ENCODE peak calls at places on chromosomes 5 and 9, in eight cellular contexts. J, X, P, K, S, N, Q and O are unnamed samples.

GRCh38 chr5:14118551-14119320 is 24.4 kb upstream of the TRIO start:
- DNase-seq in N (no peak), P (no peak), J (no peak), K (peak), X (no peak), S (no peak), Q (peak), O (no peak)

GRCh38 chr5:71905804-71906711 is 187.0 kb downstream of the CARTPT start:
- DNase-seq in K (no peak), Q (no peak), J (no peak), X (no peak), P (no peak), N (peak), S (no peak), O (no peak)

GRCh38 chr5:108255468-108255867 is 126.4 kb downstream of the FBXL17 start:
- DNase-seq in S (no peak), J (no peak), X (no peak), Q (no peak), K (no peak), P (no peak), N (no peak), O (no peak)

GRCh38 chr9:127721391-127721821 is 5.5 kb downstream of the TTC16 start:
- DNase-seq in K (no peak), J (peak), Q (no peak), N (no peak), X (no peak), P (no peak), S (no peak), O (no peak)

GRCh38 chr5:176530983-176531901 is 6.0 kb downstream of the RNF44 start:
- DNase-seq in K (no peak), J (no peak), P (peak), X (no peak), Q (no peak), N (no peak), S (no peak), O (no peak)

GRCh38 chr5:58201922-58202648 is 257.8 kb downstream of the PLK2 start:
- DNase-seq in Q (no peak), X (peak), K (no peak), J (peak), P (no peak), N (no peak), S (no peak), O (no peak)

GRCh38 chr5:2269656-2270055 is 386.9 kb upstream of the IRX4 start:
- DNase-seq in Q (no peak), N (no peak), K (no peak), X (no peak), S (no peak), P (peak), J (no peak), O (no peak)

GRCh38 chr9:126459546-126459945 is 132.9 kb downstream of the MVB12B start:
- DNase-seq in J (no peak), S (no peak), P (no peak), K (no peak), Q (no peak), X (no peak), N (no peak), O (no peak)

GRCh38 chr9:4661165-4662095 is 664 bp upstream of the PLPP6 start:
- DNase-seq in S (peak), P (no peak), J (peak), N (no peak), X (no peak), K (no peak), Q (no peak), O (no peak)

GRCh38 chr5:133785182-133785581 is 172.8 kb upstream of the FSTL4 start:
- DNase-seq in X (no peak), J (no peak), K (no peak), Q (no peak), P (no peak), S (no peak), N (no peak), O (no peak)

GRCh38 chr5:148956632-148957385 is 106.1 kb downstream of the SH3TC2 start:
- DNase-seq in K (no peak), N (no peak), J (peak), X (no peak), P (no peak), Q (no peak), S (no peak), O (no peak)

GRCh38 chr5:145574889-145575573 is 260.1 kb downstream of the PRELID2 start:
- DNase-seq in J (no peak), Q (no peak), S (no peak), P (no peak), K (no peak), N (no peak), X (peak), O (no peak)

GRCh38 chr5:133610489-133611356 is 1.6 kb downstream of the FSTL4 start:
- DNase-seq in K (peak), P (no peak), J (peak), S (peak), X (peak), Q (peak), N (peak), O (no peak)

GRCh38 chr5:32572778-32573480 is 12.4 kb upstream of the SUB1 start:
- DNase-seq in K (no peak), X (no peak), N (no peak), S (no peak), P (no peak), J (no peak), Q (no peak), O (no peak)

GRCh38 chr5:141844414-141845097 is 33.7 kb downstream of the PCDH1 start:
- DNase-seq in K (no peak), P (no peak), N (no peak), Q (no peak), J (no peak), S (no peak), X (no peak), O (no peak)

GRCh38 chr5:143155445-143155844 is 248.0 kb downstream of the NR3C1 start:
- DNase-seq in Q (no peak), S (no peak), K (no peak), J (no peak), N (no peak), X (no peak), P (no peak), O (no peak)
- TF ChIP-seq CTCF in Q (no peak), S (no peak), K (peak), J (no peak), N (no peak), X (no peak), P (no peak), O (peak)

DNA sequence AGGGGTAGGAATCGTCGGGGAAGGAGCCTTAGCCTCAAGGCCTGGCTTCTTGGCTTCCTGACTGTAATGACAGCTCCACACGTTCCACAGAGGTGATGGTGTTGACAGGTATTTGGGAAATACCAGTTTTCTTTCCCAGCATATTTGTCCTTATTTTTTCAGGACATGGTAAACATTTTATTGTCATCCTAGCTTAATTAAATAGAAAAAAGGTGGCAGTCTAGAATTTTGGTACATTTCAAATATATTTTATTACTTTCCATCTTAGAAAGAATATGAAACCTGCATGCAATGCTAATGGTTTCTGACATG is 8.4 kb downstream of the CXCL14 start:
- DNase-seq in K (no peak), Q (no peak), N (no peak), S (no peak), J (no peak), P (no peak), X (no peak), O (no peak)
- TF ChIP-seq CTCF in K (no peak), Q (no peak), N (no peak), S (no peak), J (no peak), P (no peak), X (no peak), O (no peak)

DNA sequence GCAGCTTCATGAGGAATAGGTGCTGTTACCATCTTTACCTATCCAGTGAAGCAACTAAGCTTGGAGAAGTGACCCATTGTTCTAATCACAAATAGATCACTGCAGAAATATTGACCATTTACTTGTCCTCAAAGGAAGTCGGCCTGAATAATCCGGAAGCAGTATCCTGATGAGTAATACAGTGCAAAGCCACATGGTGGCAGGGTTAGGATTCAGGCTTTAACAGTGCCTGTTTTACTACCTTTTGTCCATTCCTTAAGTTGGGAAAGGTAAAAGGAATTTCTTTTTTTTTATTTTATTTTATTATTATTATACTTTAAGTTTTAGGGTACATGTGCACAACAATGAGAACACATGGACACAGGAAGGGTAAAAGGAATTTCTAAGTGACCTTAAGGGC is 336.3 kb downstream of the KDM4C start:
- DNase-seq in X (peak), K (no peak), Q (no peak), N (no peak), S (peak), J (peak), P (no peak), O (no peak)
- TF ChIP-seq CTCF in X (peak), K (peak), Q (no peak), N (peak), S (peak), J (peak), P (peak), O (peak)

GRCh38 chr5:138180183-138180782 is 1.4 kb downstream of the KIF20A start:
- DNase-seq in N (no peak), P (no peak), S (peak), X (peak), J (peak), Q (no peak), K (no peak), O (no peak)
- TF ChIP-seq CTCF in N (peak), P (no peak), S (peak), X (peak), J (peak), Q (no peak), K (peak), O (peak)

GRCh38 chr5:43367453-43367852 is 44.7 kb downstream of the CCL28 start:
- DNase-seq in X (no peak), J (peak), P (no peak), S (no peak), N (no peak), Q (no peak), K (no peak), O (no peak)

GRCh38 chr5:43370352-43370751 is 41.8 kb downstream of the CCL28 start:
- DNase-seq in Q (no peak), J (no peak), N (no peak), S (no peak), K (no peak), X (no peak), P (no peak), O (no peak)

GRCh38 chr5:43369651-43370050 is 42.5 kb downstream of the CCL28 start:
- DNase-seq in K (no peak), N (no peak), X (no peak), J (no peak), P (no peak), S (no peak), Q (no peak), O (no peak)

GRCh38 chr5:43363445-43364152 is 48.6 kb downstream of the CCL28 start:
- DNase-seq in P (no peak), X (no peak), Q (no peak), K (no peak), S (no peak), N (no peak), J (no peak), O (no peak)

DNA sequence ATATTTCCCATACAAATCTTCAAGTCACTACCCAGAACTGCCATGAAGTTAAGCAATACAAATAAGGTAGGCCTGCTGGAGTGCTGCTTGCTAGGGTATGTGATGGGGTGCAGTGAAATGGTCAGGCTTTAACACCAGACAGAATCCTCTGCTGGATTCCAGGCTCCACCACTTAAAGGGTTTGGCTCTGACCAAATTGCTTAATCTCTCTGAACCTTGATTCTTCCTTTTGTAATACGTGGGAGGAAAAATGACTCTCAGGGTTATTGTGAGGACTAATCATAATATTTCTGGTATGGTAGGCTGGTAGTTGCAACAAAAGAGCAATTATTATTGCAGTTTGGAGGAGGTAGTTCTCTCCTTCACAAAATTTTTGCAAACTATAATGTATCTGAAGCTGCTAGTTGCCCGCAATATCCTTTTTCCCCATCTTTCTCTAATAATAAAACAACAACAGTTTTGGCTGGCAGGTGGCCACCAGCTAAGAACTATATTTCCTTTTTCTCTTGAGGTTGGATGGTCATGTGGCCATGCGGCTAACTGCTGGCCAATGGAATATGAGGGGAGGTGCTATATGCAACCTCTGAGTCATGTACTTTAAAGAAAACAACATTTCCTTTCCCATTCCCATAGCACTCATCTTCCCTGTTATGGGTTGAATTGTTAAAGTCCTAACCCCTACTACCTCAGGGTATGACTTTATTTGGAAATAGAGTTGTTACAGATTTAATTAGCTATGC is 44.1 kb downstream of the CCL28 start:
- DNase-seq in N (no peak), X (no peak), Q (no peak), S (peak), J (peak), K (no peak), P (no peak), O (no peak)
- TF ChIP-seq CTCF in N (no peak), X (no peak), Q (no peak), S (no peak), J (no peak), K (no peak), P (no peak), O (no peak)